ENCODE peak calls at places on chromosome 17, in five cellular contexts. G is endothelial cell; E is stimulated activated CD8-positive, alpha-beta memory T cell treated with anti-CD3 and anti-CD28 coated beads, Interleukin-15, amount 100 ng/mL, for 24 hours; O is stimulated activated CD4-positive, alpha-beta T cell treated with anti-CD3 and anti-CD28 coated beads, Interleukin-15, amount 100 ng/mL, for 48 hours; V is AG08396. X is an unnamed sample.

GRCh38 chr17:17228521-17229279 is 8.3 kb downstream of the FLCN start:
- DNase-seq in V (no peak), G (no peak), O (no peak), E (no peak), X (no peak)

GRCh38 chr17:823501-823902 is 41.3 kb downstream of the MRM3 start:
- DNase-seq in O (no peak), V (no peak), G (no peak), E (no peak), X (peak)

GRCh38 chr17:49821466-49821865 is 26.4 kb downstream of the TAC4 start:
- DNase-seq in O (no peak), G (no peak), V (no peak), E (no peak), X (no peak)

GRCh38 chr17:70137451-70138230 is 31.7 kb upstream of the KCNJ2 start:
- DNase-seq in V (peak), E (peak), G (no peak), O (peak), X (peak)

GRCh38 chr17:69810326-69811035 is 264.5 kb upstream of the KCNJ16 start:
- DNase-seq in E (no peak), G (no peak), V (no peak), O (no peak), X (no peak)

GRCh38 chr17:40187238-40187637 is 10.0 kb downstream of the RAPGEFL1 start:
- DNase-seq in E (no peak), G (no peak), V (no peak), O (no peak), X (no peak)

GRCh38 chr17:80364091-80364691 is 50.8 kb upstream of the ENDOV start:
- DNase-seq in G (no peak), O (no peak), V (no peak), E (no peak), X (no peak)

GRCh38 chr17:78726471-78727010 is 55.5 kb downstream of the CYTH1 start:
- DNase-seq in O (no peak), V (no peak), E (no peak), G (no peak), X (no peak)

GRCh38 chr17:65183736-65184135 is 46.6 kb downstream of the RGS9 start:
- DNase-seq in V (peak), G (peak), E (no peak), O (no peak), X (no peak)

GRCh38 chr17:67682196-67682595 is 35.5 kb upstream of the NOL11 start:
- DNase-seq in E (no peak), O (no peak), G (no peak), V (no peak), X (no peak)

GRCh38 chr17:66930933-66931332 is 33.6 kb upstream of the CACNG4 start:
- DNase-seq in V (no peak), E (no peak), O (no peak), G (no peak), X (no peak)

GRCh38 chr17:64504769-64505319 is 1.2 kb downstream of the DDX5 start:
- DNase-seq in V (no peak), O (no peak), E (no peak), G (no peak), X (no peak)

X was measured in stimulated activated naive B cell treated with anti-CD40 and anti-IgM and Interleukin-4, amounts not matched to agents 10 μg/mL and 1 μg/mL and 100 μg/mL, for 72 hours.